ENCODE peak calls at places on chromosomes 3 and 15, in seven cellular contexts. C, E, B, W, I, H and D are unnamed samples. For H3K9me3 and H3K4me1, the result is how much of the 10 kb centered on the place peaks cover.

GRCh38 chr15:71386448-71387236 is 271.4 kb downstream of the THSD4 start:
- DNase-seq in C (no peak), E (no peak), B (no peak), W (peak), I (no peak), H (no peak), D (no peak)

GRCh38 chr15:85047271-85047948 is 65.8 kb downstream of the PDE8A start:
- DNase-seq in C (peak), E (peak), B (peak), W (no peak), I (no peak), H (peak), D (no peak)

GRCh38 chr3:52978109-52978754 is 67.6 kb downstream of the SFMBT1 start:
- DNase-seq in C (no peak), E (no peak), B (no peak), W (no peak), I (no peak), H (no peak), D (no peak)

GRCh38 chr3:1048558-1048957 is 44.3 kb upstream of the CNTN6 start:
- DNase-seq in C (no peak), E (no peak), B (no peak), W (no peak), I (no peak), H (no peak), D (no peak)

GRCh38 chr15:39362832-39363561 is 217.9 kb upstream of the THBS1 start:
- DNase-seq in C (no peak), E (peak), B (no peak), W (no peak), I (no peak), H (peak), D (no peak)

GRCh38 chr3:93994056-93994455 is 14.1 kb downstream of the ARL13B start:
- DNase-seq in C (no peak), E (no peak), B (no peak), W (no peak), I (no peak), H (no peak), D (no peak)

GRCh38 chr15:72319985-72320671 is at the start of gene CELF6:
- DNase-seq in C (peak), E (peak), B (peak), W (peak), I (peak), H (peak), D (peak)

GRCh38 chr15:57993409-57993808 is 72.1 kb downstream of the ALDH1A2 start:
- DNase-seq in C (no peak), E (no peak), B (no peak), W (no peak), I (no peak), H (no peak), D (no peak)

GRCh38 chr3:111314146-111314873 is 227.7 kb upstream of the CD96 start:
- DNase-seq in C (no peak), E (peak), B (peak), W (no peak), I (no peak), H (peak), D (no peak)

GRCh38 chr3:55426486-55426885 is 60.6 kb downstream of the WNT5A start:
- DNase-seq in C (no peak), E (no peak), B (no peak), W (no peak), I (no peak), H (no peak), D (no peak)

GRCh38 chr3:98577178-98577895 is 16.1 kb downstream of the CPOX start:
- DNase-seq in C (no peak), E (peak), B (no peak), W (no peak), I (no peak), H (no peak), D (no peak)

GRCh38 chr15:38768970-38769369 is 204.4 kb upstream of the RASGRP1 start:
- DNase-seq in C (no peak), E (no peak), B (no peak), W (no peak), I (no peak), H (peak), D (peak)

GRCh38 chr3:122146466-122146865 is 37.0 kb upstream of the CASR start:
- DNase-seq in C (no peak), E (no peak), B (no peak), W (no peak), I (no peak), H (no peak), D (no peak)

GRCh38 chr3:3799173-3800075 is at the start of gene LRRN1:
- DNase-seq in C (peak), E (peak), B (peak), W (peak), I (no peak), H (peak), D (no peak)

GRCh38 chr3:12793701-12794100 is 2.8 kb upstream of the CAND2 start:
- DNase-seq in C (no peak), E (no peak), B (no peak), W (no peak), I (no peak), H (no peak), D (no peak)

GRCh38 chr3:69105320-69105719 is 17.1 kb downstream of the LMOD3 start:
- DNase-seq in C (no peak), E (no peak), B (no peak), W (no peak), I (no peak), H (no peak), D (no peak)

GRCh38 chr3:181705081-181705480 is 6.6 kb upstream of the SOX2 start:
- DNase-seq in C (no peak), E (no peak), B (no peak), W (no peak), I (no peak), H (no peak), D (no peak)

GRCh38 chr3:41299036-41299435 is 99.7 kb downstream of the CTNNB1 start:
- DNase-seq in C (no peak), E (no peak), B (no peak), W (no peak), I (no peak), H (no peak), D (no peak)

GRCh38 chr3:132623646-132624045 is 26.6 kb downstream of the ACKR4 start:
- DNase-seq in C (no peak), E (no peak), B (no peak), W (no peak), I (no peak), H (no peak), D (no peak)

GRCh38 chr3:184361932-184362667 is 590 bp downstream of the POLR2H start:
- DNase-seq in C (no peak), E (peak), B (peak), W (peak), I (peak), H (peak), D (no peak)

GRCh38 chr3:155391104-155391503 is 97.6 kb upstream of the STRIT1 start:
- DNase-seq in C (no peak), E (peak), B (no peak), W (no peak), I (no peak), H (no peak), D (no peak)

GRCh38 chr15:81774309-81774708 is 271.5 kb downstream of the MEX3B start:
- DNase-seq in C (no peak), E (no peak), B (no peak), W (no peak), I (no peak), H (no peak), D (no peak)

GRCh38 chr3:40992023-40992422 is 207.3 kb upstream of the CTNNB1 start:
- DNase-seq in C (no peak), E (no peak), B (no peak), W (no peak), I (no peak), H (no peak), D (no peak)

GRCh38 chr3:153528473-153528872 is 366.4 kb downstream of the RAP2B start:
- DNase-seq in C (no peak), E (no peak), B (no peak), W (no peak), I (no peak), H (no peak), D (no peak)

GRCh38 chr15:48466825-48467224 is 135.6 kb downstream of the DUT start:
- DNase-seq in C (no peak), E (peak), B (peak), W (no peak), I (no peak), H (no peak), D (no peak)

GRCh38 chr15:66923438-66923881 is 141.9 kb upstream of the SMAD3 start:
- DNase-seq in C (no peak), E (no peak), B (peak), W (peak), I (no peak), H (peak), D (peak)

GRCh38 chr15:59646271-59646670 is 11.0 kb downstream of the GTF2A2 start:
- DNase-seq in C (no peak), E (no peak), B (no peak), W (no peak), I (no peak), H (no peak), D (no peak)

GRCh38 chr3:197420566-197420965 is 122.2 kb upstream of the DLG1 start:
- DNase-seq in C (no peak), E (no peak), B (no peak), W (no peak), I (no peak), H (no peak), D (no peak)

GRCh38 chr15:61682891-61683500 is 377.3 kb downstream of the VPS13C start:
- DNase-seq in C (no peak), E (no peak), B (no peak), W (no peak), I (no peak), H (no peak), D (no peak)

GRCh38 chr15:41501961-41502786 is 8.5 kb downstream of the ITPKA start:
- DNase-seq in C (no peak), E (peak), B (no peak), W (peak), I (no peak), H (no peak), D (no peak)

GRCh38 chr15:57153140-57153539 is 223.2 kb upstream of the CGNL1 start:
- DNase-seq in C (no peak), E (no peak), B (no peak), W (no peak), I (no peak), H (no peak), D (no peak)

GRCh38 chr15:77029166-77030041 is 34.5 kb downstream of the PSTPIP1 start:
- DNase-seq in C (no peak), E (no peak), B (no peak), W (no peak), I (peak), H (no peak), D (peak)

GRCh38 chr15:48479751-48480150 is 148.5 kb downstream of the DUT start:
- DNase-seq in C (no peak), E (no peak), B (no peak), W (no peak), I (no peak), H (no peak), D (no peak)

GRCh38 chr15:29945943-29946591 is 123.8 kb upstream of the TJP1 start:
- DNase-seq in C (no peak), E (peak), B (no peak), W (no peak), I (no peak), H (no peak), D (no peak)

GRCh38 chr3:186214670-186215069 is 105.8 kb upstream of the ETV5 start:
- DNase-seq in C (no peak), E (no peak), B (no peak), W (no peak), I (no peak), H (no peak), D (no peak)

GRCh38 chr3:87420171-87420570 is 143.8 kb upstream of the POU1F1 start:
- DNase-seq in C (no peak), E (peak), B (no peak), W (no peak), I (no peak), H (no peak), D (no peak)

GRCh38 chr3:171842864-171843511 is at the start of gene TMEM212:
- DNase-seq in C (no peak), E (no peak), B (no peak), W (no peak), I (no peak), H (peak), D (no peak)

GRCh38 chr15:22227411-22227810 is 147.1 kb downstream of the OR4M2 start:
- DNase-seq in C (no peak), E (no peak), B (no peak), W (no peak), I (no peak), H (no peak), D (no peak)

GRCh38 chr15:22229971-22230815 is 149.9 kb downstream of the OR4M2 start:
- DNase-seq in C (no peak), E (no peak), B (no peak), W (no peak), I (no peak), H (no peak), D (no peak)

GRCh38 chr15:22227961-22228762 is 147.8 kb downstream of the OR4M2 start:
- DNase-seq in C (no peak), E (no peak), B (no peak), W (no peak), I (no peak), H (no peak), D (no peak)

GRCh38 chr15:22232675-22233074 is 152.3 kb downstream of the OR4M2 start:
- DNase-seq in C (no peak), E (no peak), B (no peak), W (no peak), I (no peak), H (no peak), D (no peak)

DNA sequence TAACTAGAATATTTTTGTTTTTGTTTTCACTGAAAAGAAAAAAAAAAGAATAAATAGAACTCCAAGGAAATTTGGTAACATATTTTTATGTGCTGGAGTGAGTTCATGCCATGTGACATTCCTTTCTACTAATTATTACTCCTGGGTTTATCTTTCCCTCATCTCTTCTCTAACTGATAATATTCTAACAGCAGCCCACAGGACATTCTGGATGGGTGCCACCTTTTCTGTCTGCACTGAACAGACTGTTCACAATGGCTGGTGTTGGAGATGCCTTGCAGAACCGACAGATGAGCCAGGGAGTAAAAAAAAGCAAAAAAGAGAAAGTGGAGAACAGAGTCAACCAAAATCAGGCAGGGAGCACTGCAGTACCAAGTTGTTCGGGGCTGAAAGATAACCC is 151.3 kb downstream of the OR4M2 start:
- DNase-seq in C (no peak), E (no peak), B (no peak), W (no peak), I (no peak), H (no peak), D (no peak)
- H3K9me3 ChIP-seq in C (under half), E (under half), B (under half), W (under half), I (under half), H (under half), D (under half)

DNA sequence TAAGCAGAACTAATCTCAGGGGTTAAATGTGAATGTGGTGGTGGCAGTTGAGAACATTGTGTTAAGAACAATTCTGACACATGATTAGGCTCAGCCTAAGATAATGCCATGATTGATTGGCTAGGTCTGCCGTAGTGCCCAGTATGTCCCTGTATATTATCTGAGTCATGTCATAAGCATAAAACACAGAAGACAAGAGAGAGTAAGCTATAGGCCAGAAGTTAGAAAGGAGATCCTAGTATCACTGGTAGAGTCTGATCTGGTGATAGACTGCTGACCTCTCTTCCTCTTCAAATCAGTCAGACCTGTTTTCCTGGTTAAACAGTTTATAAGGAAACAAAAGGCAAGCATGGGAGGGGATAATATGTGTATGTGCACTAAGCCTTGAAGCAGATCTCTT is 30.1 kb upstream of the ATP8B4 start:
- DNase-seq in C (no peak), E (no peak), B (no peak), W (no peak), I (no peak), H (no peak), D (no peak)
- H3K4me1 ChIP-seq in C (under half), E (under half), B (under half), W (under half), I (under half), H (under half), D (under half)

DNA sequence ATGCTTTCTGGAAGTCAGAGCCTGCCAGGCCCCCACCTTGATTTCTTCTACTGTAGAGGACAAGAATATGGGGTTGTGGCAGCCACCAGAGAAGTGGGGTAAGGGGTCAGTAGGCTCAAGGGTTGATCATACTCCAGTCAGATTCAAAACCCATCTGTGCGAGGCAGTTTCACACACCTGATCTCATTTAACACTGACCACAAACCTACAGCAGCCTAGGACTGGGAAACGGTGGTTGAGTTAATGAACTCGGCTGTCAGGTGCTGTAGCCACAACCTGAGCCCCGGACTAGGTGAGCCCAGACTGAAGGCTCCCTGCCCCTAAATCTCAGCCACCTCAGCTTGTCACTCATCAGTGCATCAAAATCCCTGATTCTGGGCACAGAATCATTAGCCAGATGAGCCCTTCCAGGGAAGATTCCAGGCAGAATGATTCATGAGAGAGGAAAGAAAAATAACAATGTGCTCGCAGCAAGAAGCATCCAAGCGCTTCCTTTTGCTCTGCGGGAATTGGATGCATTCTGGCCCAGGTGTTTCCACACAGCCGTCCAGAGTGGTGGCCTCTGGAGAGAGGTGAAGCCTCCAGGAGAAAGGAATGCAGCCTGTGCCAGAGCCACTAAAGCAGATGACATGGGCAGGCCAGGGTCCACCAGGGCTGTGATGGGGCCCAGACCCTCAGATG is 102.1 kb downstream of the SRGAP3 start:
- DNase-seq in C (no peak), E (no peak), B (peak), W (no peak), I (no peak), H (no peak), D (no peak)
- H3K9me3 ChIP-seq in C (under half), E (under half), B (under half), W (under half), I (under half), H (under half), D (under half)

GRCh38 chr15:70096975-70097336 is 761 bp downstream of the TLE3 start:
- DNase-seq in C (no peak), E (no peak), B (no peak), W (no peak), I (no peak), H (peak), D (no peak)
- H3K4me1 ChIP-seq in C (under half), E (half or more), B (half or more), W (under half), I (half or more), H (under half), D (under half)

GRCh38 chr15:25088261-25088790 is 133.5 kb downstream of the SNRPN start:
- DNase-seq in C (no peak), E (no peak), B (no peak), W (no peak), I (no peak), H (no peak), D (no peak)

GRCh38 chr15:25087137-25087536 is 132.3 kb downstream of the SNRPN start:
- DNase-seq in C (no peak), E (no peak), B (no peak), W (no peak), I (no peak), H (no peak), D (no peak)

GRCh38 chr15:25091421-25092158 is 136.8 kb downstream of the SNRPN start:
- DNase-seq in C (no peak), E (no peak), B (no peak), W (no peak), I (no peak), H (no peak), D (no peak)

GRCh38 chr15:25090073-25090733 is 135.4 kb downstream of the SNRPN start:
- DNase-seq in C (no peak), E (no peak), B (no peak), W (no peak), I (no peak), H (no peak), D (no peak)

GRCh38 chr15:25089577-25089976 is 134.8 kb downstream of the SNRPN start:
- DNase-seq in C (no peak), E (no peak), B (no peak), W (no peak), I (no peak), H (no peak), D (no peak)
- H3K9me3 ChIP-seq in C (half or more), E (half or more), B (under half), W (half or more), I (under half), H (under half), D (under half)

GRCh38 chr15:89095073-89095472 is 6.8 kb downstream of the ABHD2 start:
- DNase-seq in C (no peak), E (no peak), B (no peak), W (no peak), I (no peak), H (no peak), D (no peak)

GRCh38 chr15:89095556-89095955 is 7.3 kb downstream of the ABHD2 start:
- DNase-seq in C (no peak), E (no peak), B (no peak), W (no peak), I (no peak), H (no peak), D (no peak)

GRCh38 chr15:89098281-89098680 is 10.0 kb downstream of the ABHD2 start:
- DNase-seq in C (no peak), E (peak), B (no peak), W (no peak), I (no peak), H (peak), D (no peak)

GRCh38 chr15:89097313-89097712 is 9.1 kb downstream of the ABHD2 start:
- DNase-seq in C (no peak), E (no peak), B (no peak), W (no peak), I (no peak), H (no peak), D (no peak)

GRCh38 chr15:89096664-89097063 is 8.4 kb downstream of the ABHD2 start:
- DNase-seq in C (no peak), E (no peak), B (no peak), W (no peak), I (no peak), H (no peak), D (no peak)
- H3K4me1 ChIP-seq in C (under half), E (half or more), B (under half), W (under half), I (under half), H (under half), D (under half)

GRCh38 chr15:98057453-98057852 is 97.0 kb downstream of the ARRDC4 start:
- DNase-seq in C (no peak), E (no peak), B (no peak), W (no peak), I (no peak), H (no peak), D (no peak)
- H3K9me3 ChIP-seq in C (under half), E (under half), B (under half), W (under half), I (under half), H (under half), D (under half)

GRCh38 chr3:116002240-116002639 is 378.9 kb downstream of the GAP43 start:
- DNase-seq in C (no peak), E (no peak), B (no peak), W (no peak), I (no peak), H (no peak), D (no peak)
- H3K4me1 ChIP-seq in C (under half), E (under half), B (under half), W (under half), I (under half), H (under half), D (under half)

GRCh38 chr3:16102187-16102561 is 72.3 kb upstream of the GALNT15 start:
- DNase-seq in C (no peak), E (no peak), B (no peak), W (no peak), I (no peak), H (no peak), D (no peak)
- H3K9me3 ChIP-seq in C (under half), E (under half), B (under half), W (under half), I (under half), H (under half), D (under half)